ENCODE peak calls at places on chromosomes 6 and 20, in nine cellular contexts. M is HCT116, F is stomach, T is esophagus muscularis mucosa, U is breast epithelium, Y is suprapubic skin, Q is prostate gland, I is spleen, B is K562. D is an unnamed sample.

GRCh38 chr6:147958683-147959082 is 384.0 kb upstream of the SASH1 start:
- DNase-seq in I (no peak), U (no peak), Y (no peak), Q (peak), M (no peak), B (no peak), F (peak), T (no peak), D (no peak)

GRCh38 chr6:161434921-161435411 is 161.1 kb upstream of the AGPAT4 start:
- DNase-seq in I (no peak), B (no peak), T (no peak), M (no peak), Y (no peak), F (no peak), U (no peak), Q (peak), D (no peak)

GRCh38 chr6:41718828-41719227 is 16.6 kb downstream of the TFEB start:
- DNase-seq in M (no peak), F (no peak), I (no peak), B (no peak), Y (no peak), Q (no peak), T (no peak), U (no peak), D (no peak)

GRCh38 chr6:128739112-128739511 is 143.8 kb upstream of the LAMA2 start:
- DNase-seq in B (no peak), U (no peak), Q (no peak), Y (no peak), T (no peak), I (no peak), F (no peak), M (peak), D (no peak)

GRCh38 chr6:89475634-89476033 is 42.7 kb downstream of the ANKRD6 start:
- DNase-seq in Q (no peak), I (no peak), B (no peak), M (no peak), F (no peak), T (no peak), Y (no peak), U (no peak), D (no peak)

GRCh38 chr20:57390604-57391438 is at the start of gene RBM38:
- DNase-seq in U (no peak), Q (no peak), B (peak), F (peak), T (no peak), M (peak), I (peak), Y (no peak), D (peak)

GRCh38 chr20:38217791-38218565 is 42.6 kb downstream of the KIAA1755 start:
- DNase-seq in T (no peak), U (no peak), Y (no peak), F (no peak), Q (no peak), B (peak), I (peak), M (peak), D (no peak)

GRCh38 chr6:21601341-21601740 is 7.8 kb downstream of the SOX4 start:
- DNase-seq in Y (no peak), Q (no peak), U (no peak), T (no peak), M (no peak), I (no peak), F (no peak), B (no peak), D (no peak)

GRCh38 chr6:38215651-38216319 is 396.3 kb downstream of the ZFAND3 start:
- DNase-seq in M (no peak), Q (no peak), I (no peak), T (peak), B (no peak), Y (no peak), U (no peak), F (no peak), D (no peak)

GRCh38 chr20:57777911-57778310 is 68.1 kb upstream of the PMEPA1 start:
- DNase-seq in B (no peak), F (no peak), U (no peak), T (no peak), Q (no peak), M (no peak), I (no peak), Y (no peak), D (no peak)

DNA sequence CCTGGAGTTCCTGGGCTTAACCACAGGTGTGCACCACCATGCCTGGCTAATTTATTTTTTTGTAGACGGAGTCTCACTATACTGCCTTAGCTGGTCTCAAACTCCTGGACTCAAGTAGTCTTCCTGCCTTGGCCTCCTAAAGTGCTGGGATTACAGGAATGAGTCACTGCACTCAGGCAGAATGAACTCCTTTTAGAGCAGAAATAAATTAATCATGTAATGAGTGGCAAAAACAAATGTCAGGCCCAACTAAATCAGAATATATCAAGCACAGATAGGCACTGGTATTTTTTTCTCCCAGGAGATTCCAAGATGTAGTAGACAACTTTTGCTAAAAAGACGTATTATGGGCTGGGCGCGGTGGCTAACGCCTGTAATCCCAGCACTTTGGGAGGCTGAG is 2.6 kb downstream of the RPS10 start:
- DNase-seq in Y (no peak), U (no peak), M (no peak), Q (no peak), T (no peak), B (no peak), I (no peak), F (no peak), D (no peak)
- TF ChIP-seq POLR2A in Y (no peak), U (no peak), M (no peak), Q (no peak), T (no peak), B (peak), I (no peak), F (no peak), D (no peak)

GRCh38 chr6:15513801-15514711 is 148.8 kb downstream of the DTNBP1 start:
- DNase-seq in M (no peak), T (no peak), U (no peak), Q (no peak), I (peak), Y (no peak), F (no peak), B (no peak), D (no peak)
- TF ChIP-seq POLR2AphosphoS5 in M (no peak), T (no peak), U (no peak), Q (no peak), I (no peak), Y (no peak), F (no peak), B (no peak), D (no peak)

GRCh38 chr6:145734486-145735355 is 599 bp downstream of the EPM2A start:
- DNase-seq in Y (peak), B (peak), T (peak), U (peak), F (peak), I (peak), M (peak), Q (peak), D (peak)

GRCh38 chr6:145733770-145734169 is 1.6 kb downstream of the EPM2A start:
- DNase-seq in U (no peak), B (no peak), M (no peak), F (no peak), I (no peak), T (no peak), Y (no peak), Q (no peak), D (no peak)

GRCh38 chr6:145733207-145733606 is 2.1 kb downstream of the EPM2A start:
- DNase-seq in U (no peak), B (no peak), Q (no peak), I (no peak), T (no peak), M (no peak), F (no peak), Y (no peak), D (no peak)

GRCh38 chr6:145736854-145737181 is 1.5 kb upstream of the EPM2A start:
- DNase-seq in Q (no peak), M (no peak), B (no peak), F (no peak), T (no peak), Y (no peak), I (no peak), U (no peak), D (no peak)

GRCh38 chr6:145735356-145736165 is at the start of gene EPM2A:
- DNase-seq in F (peak), I (peak), T (peak), M (peak), Q (peak), B (peak), Y (peak), U (peak), D (peak)
- TF ChIP-seq POLR2A in F (no peak), I (no peak), T (peak), M (peak), Q (no peak), B (peak), Y (no peak), U (peak), D (peak)

GRCh38 chr6:11198663-11199603 is 33.5 kb downstream of the NEDD9 start:
- DNase-seq in I (no peak), Y (no peak), M (no peak), F (no peak), T (no peak), U (no peak), Q (no peak), B (no peak), D (peak)
- TF ChIP-seq POLR2AphosphoS5 in I (peak), Y (no peak), M (no peak), F (no peak), T (no peak), U (no peak), Q (no peak), B (no peak), D (no peak)